ENCODE peak calls at places on chromosomes 3 and 15, in five cellular contexts. U is neuronal stem cell; C is adrenal gland; Z is colonic mucosa; R is stimulated activated CD4-positive, alpha-beta T cell treated with anti-CD3 and anti-CD28 coated beads, Interleukin-2, amount 100 ng/mL, for 24 hours. L is an unnamed sample.

GRCh38 chr15:67385971-67386370 is 131.4 kb downstream of the IQCH start:
- DNase-seq in U (no peak), C (no peak), Z (no peak), R (no peak), L (no peak)

GRCh38 chr3:120418866-120419490 is 31.8 kb downstream of the FSTL1 start:
- DNase-seq in U (peak; percentile 41), C (peak; percentile 64), Z (peak; percentile 68), R (no peak), L (no peak)

GRCh38 chr3:69827127-69827526 is 87.9 kb downstream of the MITF start:
- DNase-seq in U (no peak), C (no peak), Z (no peak), R (no peak), L (no peak)

GRCh38 chr15:81377871-81378270 is 3.9 kb upstream of the TMC3 start:
- DNase-seq in U (no peak), C (no peak), Z (no peak), R (no peak), L (no peak)

GRCh38 chr3:157166559-157166958 is 6.6 kb upstream of the CCNL1 start:
- DNase-seq in U (no peak), C (no peak), Z (no peak), R (no peak), L (no peak)

GRCh38 chr15:94395626-94396025 is 164.3 kb downstream of the MCTP2 start:
- DNase-seq in U (no peak), C (no peak), Z (no peak), R (no peak), L (no peak)

GRCh38 chr3:125257563-125257962 is 45.0 kb upstream of the SLC12A8 start:
- DNase-seq in U (no peak), C (no peak), Z (no peak), R (no peak), L (no peak)

GRCh38 chr3:45673273-45673672 is 15.9 kb upstream of the SACM1L start:
- DNase-seq in U (no peak), C (no peak), Z (no peak), R (no peak), L (no peak)